ENCODE peak calls at places on chromosomes 2 and 18, in eight cellular contexts. K, L, C, P, Q, W, N and V are unnamed samples.

GRCh38 chr2:219489315-219489714 is 9.4 kb upstream of the GMPPA start:
- DNase-seq in K (no peak), L (no peak), C (no peak), P (no peak), Q (no peak), W (no peak), N (no peak), V (no peak)

GRCh38 chr2:166112193-166112605 is 15.6 kb downstream of the SCN1A start:
- DNase-seq in K (no peak), L (no peak), C (no peak), P (no peak), Q (no peak), W (no peak), N (no peak), V (no peak)

GRCh38 chr18:582465-582864 is 2.3 kb downstream of the CETN1 start:
- DNase-seq in K (no peak), L (no peak), C (no peak), P (peak), Q (no peak), W (no peak), N (no peak), V (no peak)

GRCh38 chr2:67169417-67170140 is 227.6 kb upstream of the ETAA1 start:
- DNase-seq in K (no peak), L (no peak), C (peak), P (peak), Q (no peak), W (no peak), N (no peak), V (peak)

GRCh38 chr2:77797088-77797487 is 274.9 kb upstream of the LRRTM4 start:
- DNase-seq in K (no peak), L (no peak), C (no peak), P (no peak), Q (no peak), W (no peak), N (no peak), V (no peak)

GRCh38 chr2:218029366-218030360 is 26.9 kb upstream of the TNS1 start:
- DNase-seq in K (peak), L (no peak), C (no peak), P (no peak), Q (no peak), W (no peak), N (no peak), V (no peak)

GRCh38 chr2:237258146-237258545 is 155.8 kb downstream of the COL6A3 start:
- DNase-seq in K (peak), L (peak), C (no peak), P (peak), Q (peak), W (peak), N (no peak), V (no peak)

GRCh38 chr18:3798032-3798431 is 348.1 kb downstream of the TGIF1 start:
- DNase-seq in K (no peak), L (no peak), C (no peak), P (no peak), Q (no peak), W (no peak), N (no peak), V (no peak)

GRCh38 chr2:113175101-113175628 is 1.4 kb downstream of the PSD4 start:
- DNase-seq in K (no peak), L (no peak), C (no peak), P (no peak), Q (no peak), W (no peak), N (peak), V (no peak)

GRCh38 chr2:16120591-16120990 is 180.2 kb downstream of the MYCN start:
- DNase-seq in K (no peak), L (no peak), C (no peak), P (no peak), Q (peak), W (no peak), N (no peak), V (no peak)

GRCh38 chr2:193584001-193584400 is 1389.3 kb upstream of the TMEFF2 start:
- DNase-seq in K (peak), L (peak), C (no peak), P (no peak), Q (peak), W (no peak), N (no peak), V (no peak)

GRCh38 chr2:140542627-140543026 is 1588.2 kb downstream of the LRP1B start:
- DNase-seq in K (no peak), L (no peak), C (no peak), P (no peak), Q (no peak), W (no peak), N (no peak), V (no peak)

GRCh38 chr2:17539993-17540812 is at the start of gene VSNL1:
- DNase-seq in K (peak), L (peak), C (no peak), P (peak), Q (peak), W (peak), N (no peak), V (no peak)

GRCh38 chr2:191976436-191976835 is 129.5 kb upstream of the CAVIN2 start:
- DNase-seq in K (peak), L (no peak), C (peak), P (peak), Q (no peak), W (peak), N (no peak), V (peak)

GRCh38 chr18:59123588-59124369 is 15.9 kb upstream of the SEC11C start:
- DNase-seq in K (peak), L (no peak), C (peak), P (peak), Q (no peak), W (peak), N (no peak), V (peak)

GRCh38 chr2:139867601-139868226 is 1087.5 kb upstream of the NXPH2 start:
- DNase-seq in K (no peak), L (no peak), C (no peak), P (no peak), Q (no peak), W (no peak), N (no peak), V (no peak)

GRCh38 chr2:96150007-96150406 is 4.8 kb upstream of the DUSP2 start:
- DNase-seq in K (no peak), L (no peak), C (no peak), P (no peak), Q (no peak), W (no peak), N (no peak), V (no peak)

GRCh38 chr2:3124921-3125760 is 252.5 kb downstream of the EIPR1 start:
- DNase-seq in K (no peak), L (no peak), C (no peak), P (no peak), Q (no peak), W (no peak), N (no peak), V (no peak)

GRCh38 chr18:24271381-24272331 is 126.0 kb downstream of the OSBPL1A start:
- DNase-seq in K (peak), L (peak), C (no peak), P (peak), Q (peak), W (peak), N (no peak), V (no peak)

GRCh38 chr2:237733677-237734300 is 64.8 kb upstream of the RBM44 start:
- DNase-seq in K (no peak), L (peak), C (no peak), P (no peak), Q (peak), W (no peak), N (no peak), V (no peak)

GRCh38 chr18:45589559-45590041 is 25.7 kb upstream of the SLC14A2 start:
- DNase-seq in K (peak), L (peak), C (peak), P (peak), Q (no peak), W (peak), N (no peak), V (peak)

GRCh38 chr2:71100195-71100964 is 29.6 kb downstream of the MCEE start:
- DNase-seq in K (peak), L (peak), C (peak), P (peak), Q (peak), W (peak), N (peak), V (peak)

GRCh38 chr2:239763433-239764097 is 261.6 kb downstream of the NDUFA10 start:
- DNase-seq in K (no peak), L (peak), C (no peak), P (no peak), Q (peak), W (no peak), N (no peak), V (no peak)

GRCh38 chr2:84702941-84703340 is 177.9 kb downstream of the TRABD2A start:
- DNase-seq in K (no peak), L (no peak), C (no peak), P (peak), Q (no peak), W (no peak), N (no peak), V (no peak)

GRCh38 chr18:46353460-46353859 is 249.3 kb downstream of the HAUS1 start:
- DNase-seq in K (no peak), L (no peak), C (no peak), P (no peak), Q (no peak), W (no peak), N (no peak), V (no peak)

GRCh38 chr2:134449157-134449556 is 195.3 kb downstream of the MGAT5 start:
- DNase-seq in K (no peak), L (no peak), C (no peak), P (no peak), Q (no peak), W (no peak), N (no peak), V (no peak)

GRCh38 chr18:48028716-48029115 is 98.3 kb upstream of the SMAD2 start:
- DNase-seq in K (no peak), L (no peak), C (no peak), P (no peak), Q (no peak), W (no peak), N (no peak), V (no peak)

GRCh38 chr2:234414591-234414990 is 82.3 kb downstream of the ARL4C start:
- DNase-seq in K (no peak), L (no peak), C (no peak), P (no peak), Q (no peak), W (no peak), N (no peak), V (no peak)

GRCh38 chr2:74399785-74400184 is 19.7 kb upstream of the DCTN1 start:
- DNase-seq in K (peak), L (peak), C (no peak), P (peak), Q (peak), W (peak), N (no peak), V (no peak)

GRCh38 chr2:196066794-196067382 is 1.7 kb downstream of the DNAH7 start:
- DNase-seq in K (peak), L (peak), C (no peak), P (peak), Q (no peak), W (peak), N (no peak), V (no peak)

GRCh38 chr2:56474412-56475158 is 290.8 kb downstream of the CCDC85A start:
- DNase-seq in K (peak), L (no peak), C (peak), P (peak), Q (no peak), W (no peak), N (no peak), V (no peak)

GRCh38 chr2:237512774-237513466 is 25.9 kb downstream of the MLPH start:
- DNase-seq in K (peak), L (peak), C (peak), P (peak), Q (peak), W (peak), N (peak), V (peak)

GRCh38 chr2:26561376-26561775 is 79.8 kb downstream of the CIB4 start:
- DNase-seq in K (no peak), L (no peak), C (no peak), P (no peak), Q (no peak), W (no peak), N (no peak), V (no peak)

GRCh38 chr2:47269316-47270232 is 114.5 kb upstream of the STPG4 start:
- DNase-seq in K (peak), L (no peak), C (peak), P (peak), Q (no peak), W (peak), N (no peak), V (peak)

GRCh38 chr2:112055833-112056625 is 960 bp downstream of the TMEM87B start:
- DNase-seq in K (peak), L (peak), C (peak), P (peak), Q (peak), W (peak), N (peak), V (peak)

GRCh38 chr18:10139783-10140410 is 226.1 kb downstream of the VAPA start:
- DNase-seq in K (peak), L (no peak), C (peak), P (peak), Q (no peak), W (peak), N (no peak), V (peak)

GRCh38 chr2:231297108-231297908 is 98.2 kb upstream of the B3GNT7 start:
- DNase-seq in K (peak), L (peak), C (no peak), P (peak), Q (peak), W (peak), N (peak), V (no peak)

GRCh38 chr2:39665811-39666488 is at the start of gene TMEM178A:
- DNase-seq in K (no peak), L (peak), C (no peak), P (no peak), Q (peak), W (no peak), N (no peak), V (no peak)
- H3K4me3 ChIP-seq in K (peak), L (peak), C (peak), P (peak), Q (peak), W (peak), N (no peak), V (peak)

GRCh38 chr18:12247946-12248345 is 6.2 kb upstream of the CIDEA start:
- DNase-seq in K (no peak), L (no peak), C (no peak), P (no peak), Q (no peak), W (no peak), N (no peak), V (no peak)

GRCh38 chr18:12248926-12249720 is 5.0 kb upstream of the CIDEA start:
- DNase-seq in K (no peak), L (no peak), C (no peak), P (no peak), Q (no peak), W (no peak), N (no peak), V (no peak)

GRCh38 chr18:12245793-12246135 is 8.4 kb upstream of the CIDEA start:
- DNase-seq in K (no peak), L (no peak), C (no peak), P (no peak), Q (no peak), W (no peak), N (no peak), V (no peak)

GRCh38 chr18:12251311-12251710 is 2.9 kb upstream of the CIDEA start:
- DNase-seq in K (no peak), L (no peak), C (no peak), P (no peak), Q (no peak), W (no peak), N (no peak), V (no peak)

GRCh38 chr18:12246849-12247808 is 7.0 kb upstream of the CIDEA start:
- DNase-seq in K (peak), L (peak), C (no peak), P (no peak), Q (no peak), W (peak), N (no peak), V (no peak)
- TF ChIP-seq CTCF in K (peak), L (peak), C (peak), P (no peak), Q (no peak), W (no peak), N (no peak), V (peak)

GRCh38 chr2:161418275-161418714 is 2.2 kb downstream of the TBR1 start:
- DNase-seq in K (no peak), L (peak), C (no peak), P (no peak), Q (no peak), W (no peak), N (no peak), V (no peak)

GRCh38 chr2:161420406-161421025 is 4.4 kb downstream of the TBR1 start:
- DNase-seq in K (no peak), L (no peak), C (no peak), P (no peak), Q (no peak), W (no peak), N (no peak), V (no peak)

GRCh38 chr2:161419338-161419965 is 3.4 kb downstream of the TBR1 start:
- DNase-seq in K (no peak), L (no peak), C (no peak), P (no peak), Q (no peak), W (no peak), N (no peak), V (no peak)

GRCh38 chr2:161417428-161418274 is 1.6 kb downstream of the TBR1 start:
- DNase-seq in K (no peak), L (no peak), C (no peak), P (no peak), Q (no peak), W (no peak), N (no peak), V (no peak)

GRCh38 chr2:161418715-161419337 is 2.7 kb downstream of the TBR1 start:
- DNase-seq in K (no peak), L (peak), C (no peak), P (peak), Q (no peak), W (peak), N (no peak), V (no peak)
- H3K4me3 ChIP-seq in K (no peak), L (peak), C (no peak), P (peak), Q (peak), W (no peak), N (no peak), V (no peak)

GRCh38 chr2:120205901-120206581 is 17.2 kb downstream of the TMEM185B start:
- DNase-seq in K (peak), L (peak), C (no peak), P (no peak), Q (peak), W (no peak), N (peak), V (no peak)
- TF ChIP-seq CTCF in K (peak), L (peak), C (peak), P (peak), Q (peak), W (no peak), N (no peak), V (peak)

DNA sequence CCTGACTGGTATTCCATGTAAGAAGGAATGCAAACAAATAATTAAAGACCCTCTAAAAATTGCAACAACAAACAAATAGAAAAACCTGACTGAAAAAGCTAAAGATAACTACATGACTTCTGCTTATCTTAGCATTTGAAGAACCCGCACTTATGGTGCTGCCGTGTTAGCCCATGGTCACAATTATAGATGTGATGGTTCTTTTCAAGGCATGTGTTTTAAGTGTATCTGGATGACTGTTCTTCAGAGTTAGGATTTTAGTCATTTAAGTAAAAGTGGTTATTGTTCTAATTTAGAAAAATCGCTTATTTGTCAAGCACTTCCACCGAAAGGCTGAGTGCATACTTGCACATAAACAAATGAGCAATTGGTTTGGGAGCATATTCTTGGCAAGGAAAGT is 77.3 kb downstream of the CPS1 start:
- DNase-seq in K (no peak), L (no peak), C (no peak), P (no peak), Q (no peak), W (no peak), N (no peak), V (no peak)
- H3K4me3 ChIP-seq in K (no peak), L (no peak), C (no peak), P (no peak), Q (no peak), W (no peak), N (no peak), V (no peak)

DNA sequence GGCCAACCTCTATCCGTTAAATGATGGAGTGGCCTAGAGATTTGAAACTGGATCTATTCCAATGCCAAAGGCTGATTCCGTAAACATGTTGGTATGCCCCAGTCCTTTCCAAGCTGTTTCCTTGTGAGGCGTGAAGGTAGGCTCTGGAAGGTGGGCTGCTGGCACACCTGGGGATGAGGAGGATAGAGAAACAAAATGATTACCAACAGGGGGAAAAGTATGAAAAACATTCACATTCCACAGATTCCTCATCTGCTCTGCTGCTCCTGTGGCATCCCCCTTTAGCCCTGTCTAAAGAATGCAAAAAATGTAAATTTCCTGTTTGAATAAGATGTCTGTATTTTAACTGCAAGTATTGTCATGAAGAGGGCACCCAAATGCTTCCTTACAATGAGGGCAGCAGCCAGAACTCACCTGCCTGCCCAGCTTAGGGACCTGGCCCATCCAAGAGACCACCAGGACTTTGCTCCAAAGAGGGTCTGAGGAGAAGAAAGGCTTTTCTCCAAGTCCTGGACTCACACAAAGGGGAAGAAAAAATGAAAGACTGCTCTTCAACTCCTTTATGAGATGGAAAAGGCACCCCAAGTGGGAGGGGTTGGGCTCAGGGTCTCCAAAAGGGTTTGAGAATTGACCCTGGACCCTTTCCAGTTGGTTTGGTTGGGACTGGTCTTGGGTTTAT is 132.3 kb upstream of the PELI1 start:
- DNase-seq in K (peak), L (peak), C (no peak), P (peak), Q (no peak), W (no peak), N (no peak), V (no peak)
- TF ChIP-seq CTCF in K (no peak), L (no peak), C (no peak), P (no peak), Q (no peak), W (no peak), N (no peak), V (no peak)